ENCODE peak calls at places on chromosome X, in seven cellular contexts. N is A549, Z is activated B cell treated with CpG ODN at 0.5 μM for 24 hours, K is transverse colon, H is MCF 10A, O is AG04450, C is fibroblast of the aortic adventitia. G is an unnamed sample.

GRCh38 chrX:70262952-70263567 is 3.1 kb upstream of the P2RY4 start:
- DNase-seq in N (peak), Z (no peak), K (peak), H (peak), O (no peak), C (peak), G (no peak)

GRCh38 chrX:39242187-39242586 is 440.9 kb downstream of the MID1IP1 start:
- DNase-seq in N (peak), Z (no peak), K (peak), H (peak), O (no peak), C (peak), G (no peak)

GRCh38 chrX:120560405-120560841 is 339 bp downstream of the CUL4B start:
- DNase-seq in N (no peak), Z (peak), K (peak), H (no peak), O (no peak), C (peak), G (no peak)

GRCh38 chrX:43750248-43750676 is 94.2 kb downstream of the MAOA start:
- DNase-seq in N (peak), Z (peak), K (peak), H (peak), O (peak), C (peak), G (peak)

GRCh38 chrX:57595381-57595811 is 3.6 kb downstream of the ZXDB start:
- DNase-seq in N (no peak), Z (no peak), K (no peak), H (peak), O (peak), C (peak), G (no peak)

GRCh38 chrX:47239199-47239598 is 6.4 kb downstream of the USP11 start:
- DNase-seq in N (no peak), Z (no peak), K (no peak), H (no peak), O (no peak), C (no peak), G (no peak)

GRCh38 chrX:149372861-149373260 is 132.2 kb downstream of the IDS start:
- DNase-seq in N (no peak), Z (no peak), K (no peak), H (peak), O (no peak), C (no peak), G (no peak)

GRCh38 chrX:18828832-18829404 is 121.5 kb downstream of the PPEF1 start:
- DNase-seq in N (no peak), Z (no peak), K (no peak), H (peak), O (no peak), C (no peak), G (no peak)

GRCh38 chrX:124223524-124223923 is 108.9 kb upstream of the TEX13D start:
- DNase-seq in N (no peak), Z (no peak), K (no peak), H (no peak), O (no peak), C (no peak), G (no peak)

GRCh38 chrX:136646602-136647239 is 1.2 kb upstream of the CD40LG start:
- DNase-seq in N (no peak), Z (no peak), K (no peak), H (no peak), O (no peak), C (no peak), G (no peak)

GRCh38 chrX:48474581-48474980 is 1.4 kb upstream of the FTSJ1 start:
- DNase-seq in N (no peak), Z (no peak), K (no peak), H (no peak), O (no peak), C (no peak), G (no peak)

GRCh38 chrX:48472851-48473717 is 2.9 kb upstream of the FTSJ1 start:
- DNase-seq in N (no peak), Z (no peak), K (no peak), H (no peak), O (no peak), C (no peak), G (no peak)

GRCh38 chrX:48473718-48473990 is 2.3 kb upstream of the FTSJ1 start:
- DNase-seq in N (no peak), Z (no peak), K (no peak), H (no peak), O (no peak), C (no peak), G (no peak)

GRCh38 chrX:48475295-48475694 is 704 bp upstream of the FTSJ1 start:
- DNase-seq in N (no peak), Z (no peak), K (no peak), H (no peak), O (no peak), C (no peak), G (no peak)

GRCh38 chrX:48474127-48474526 is 1.9 kb upstream of the FTSJ1 start:
- DNase-seq in N (no peak), Z (no peak), K (no peak), H (no peak), O (no peak), C (no peak), G (no peak)
- TF ChIP-seq CTCF in N (no peak), Z (no peak), K (no peak), H (peak), O (peak), C (peak), G (peak)

GRCh38 chrX:17082831-17083230 is 136.4 kb downstream of the REPS2 start:
- DNase-seq in N (peak), Z (no peak), K (no peak), H (peak), O (no peak), C (peak), G (no peak)
- TF ChIP-seq CTCF in N (peak), Z (no peak), K (no peak), H (no peak), O (peak), C (no peak), G (peak)

DNA sequence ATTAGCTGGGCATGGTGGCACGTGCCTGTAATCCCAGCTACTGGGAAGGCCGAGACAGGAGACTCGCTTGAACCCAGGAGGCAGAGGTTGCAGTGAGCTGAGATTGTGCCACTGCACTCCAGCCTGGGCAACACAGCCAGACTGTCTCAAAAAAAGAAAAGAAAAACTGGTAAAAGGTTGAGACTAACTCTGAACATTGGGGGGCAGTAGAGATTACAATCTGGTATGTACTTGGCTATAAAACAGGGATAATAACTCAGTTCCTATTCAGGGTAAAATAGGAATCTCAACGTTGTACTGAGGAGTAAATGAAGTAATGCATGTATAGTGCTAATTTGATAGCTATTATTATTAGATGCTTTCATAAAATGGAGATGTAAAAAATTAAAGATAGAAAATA is 12.5 kb upstream of the KLF8 start:
- DNase-seq in N (no peak), Z (no peak), K (no peak), H (peak), O (no peak), C (peak), G (no peak)
- TF ChIP-seq CTCF in N (no peak), Z (no peak), K (peak), H (peak), O (no peak), C (no peak), G (no peak)

GRCh38 chrX:51896626-51897025 is 3.2 kb downstream of the MAGED1 start:
- DNase-seq in N (no peak), Z (no peak), K (no peak), H (no peak), O (no peak), C (no peak), G (no peak)

GRCh38 chrX:51893931-51894696 is 691 bp downstream of the MAGED1 start:
- DNase-seq in N (no peak), Z (peak), K (no peak), H (peak), O (no peak), C (peak), G (no peak)

GRCh38 chrX:51892921-51893745 is at the start of gene MAGED1:
- DNase-seq in N (peak), Z (peak), K (peak), H (peak), O (peak), C (peak), G (peak)

GRCh38 chrX:51891821-51892551 is 1.4 kb upstream of the MAGED1 start:
- DNase-seq in N (no peak), Z (no peak), K (no peak), H (no peak), O (peak), C (peak), G (no peak)

GRCh38 chrX:51894697-51895336 is 1.4 kb downstream of the MAGED1 start:
- DNase-seq in N (no peak), Z (no peak), K (peak), H (no peak), O (no peak), C (peak), G (no peak)
- TF ChIP-seq CTCF in N (no peak), Z (no peak), K (no peak), H (no peak), O (no peak), C (peak), G (no peak)